ENCODE peak calls at places on chromosomes 12 and 14, in four cellular contexts. H is SK-N-SH, G is PC-3, E is GM23338. B is an unnamed sample.

GRCh38 chr14:35406811-35407630 is 2.5 kb upstream of the NFKBIA start:
- DNase-seq in E (peak), G (peak), H (peak), B (peak)

GRCh38 chr12:120234643-120235368 is 30.7 kb downstream of the PXN start:
- DNase-seq in H (peak), G (peak), E (peak), B (no peak)

GRCh38 chr14:105247715-105248367 is 492 bp upstream of the BTBD6 start:
- DNase-seq in G (no peak), E (peak), H (no peak), B (no peak)

GRCh38 chr14:53152909-53153701 is at the start of gene DDHD1:
- DNase-seq in G (peak), H (peak), E (peak), B (peak)

GRCh38 chr14:99257122-99257672 is 14.8 kb downstream of the BCL11B start:
- DNase-seq in H (no peak), E (no peak), G (no peak), B (no peak)

GRCh38 chr12:31965090-31965489 is 5.9 kb downstream of the RESF1 start:
- DNase-seq in E (peak), H (no peak), G (no peak), B (peak)

GRCh38 chr14:90968025-90968424 is 92.4 kb downstream of the RPS6KA5 start:
- DNase-seq in G (peak), E (no peak), H (no peak), B (no peak)

GRCh38 chr14:98897605-98898309 is 374.2 kb downstream of the BCL11B start:
- DNase-seq in G (no peak), E (no peak), H (no peak), B (no peak)

GRCh38 chr12:26196424-26196722 is 1.0 kb downstream of the SSPN start:
- DNase-seq in G (no peak), H (peak), E (no peak), B (no peak)

GRCh38 chr12:26195641-26196423 is 459 bp downstream of the SSPN start:
- DNase-seq in E (peak), H (peak), G (peak), B (no peak)

GRCh38 chr12:26197832-26198231 is 2.5 kb downstream of the SSPN start:
- DNase-seq in E (no peak), G (peak), H (peak), B (no peak)

GRCh38 chr12:26193539-26193938 is 1.8 kb upstream of the SSPN start:
- DNase-seq in G (no peak), H (no peak), E (no peak), B (no peak)

GRCh38 chr12:26195250-26195640 is at the start of gene SSPN:
- DNase-seq in E (peak), G (peak), H (peak), B (no peak)
- H2AFZ ChIP-seq in E (peak), G (peak), H (peak), B (no peak)

GRCh38 chr12:122029620-122030426 is 8.1 kb downstream of the BCL7A start:
- DNase-seq in E (no peak), H (no peak), G (no peak), B (peak)
- H3K27ac ChIP-seq in E (no peak), H (no peak), G (no peak), B (peak)

GRCh38 chr14:74763803-74764531 is 851 bp downstream of the YLPM1 start:
- DNase-seq in E (peak), G (peak), H (peak), B (peak)
- H2AFZ ChIP-seq in E (no peak), G (peak), H (no peak), B (no peak)

DNA sequence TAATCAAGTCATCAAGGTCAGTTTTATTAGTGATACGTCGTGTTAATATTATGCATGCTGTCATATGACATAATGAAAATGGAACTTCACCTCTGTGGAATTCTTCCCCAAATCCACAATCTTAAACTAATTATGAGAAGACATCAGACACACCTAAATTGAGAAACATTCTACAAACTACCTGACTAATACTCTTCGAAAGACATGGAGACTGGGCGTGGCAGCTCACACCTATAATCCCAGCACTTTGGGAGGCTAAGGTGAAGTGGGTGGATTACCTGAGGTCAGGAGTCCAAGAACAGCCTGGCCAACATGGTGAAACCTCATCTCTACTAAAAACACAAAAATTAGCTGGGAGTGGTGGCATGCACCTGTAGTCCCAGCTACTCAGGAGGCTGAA is 33.3 kb upstream of the KRAS start:
- DNase-seq in E (no peak), G (no peak), H (no peak), B (no peak)
- H3K27ac ChIP-seq in E (no peak), G (no peak), H (no peak), B (no peak)

GRCh38 chr14:65234752-65235361 is 132.5 kb upstream of the MAX start:
- DNase-seq in H (no peak), G (no peak), E (no peak), B (no peak)
- H2AFZ ChIP-seq in H (no peak), G (no peak), E (no peak), B (no peak)

B was measured in Karpas-422.